ENCODE peak calls at places on chromosomes 4 and X, in six cellular contexts. One of them, this sample, is unnamed.

GRCh38 chr4:130545171-130545570 is 1449.2 kb downstream of the C4orf33 start:
- DNase-seq in A549: no peak
- DNase-seq in IMR-90: no peak
- DNase-seq in GM12878: no peak
- DNase-seq in HepG2: no peak
- DNase-seq in K562: no peak
- DNase-seq in this sample: no peak

GRCh38 chr4:183455431-183456145 is 11.2 kb downstream of the CDKN2AIP start:
- DNase-seq in A549: no peak
- DNase-seq in IMR-90: peak; percentile 30
- DNase-seq in GM12878: no peak
- DNase-seq in HepG2: no peak
- DNase-seq in K562: no peak
- DNase-seq in this sample: no peak

GRCh38 chr4:186451982-186452381 is 103.4 kb downstream of the MTNR1A start:
- DNase-seq in A549: no peak
- DNase-seq in IMR-90: no peak
- DNase-seq in GM12878: no peak
- DNase-seq in HepG2: no peak
- DNase-seq in K562: no peak
- DNase-seq in this sample: no peak

GRCh38 chr4:113292371-113293042 is 243.1 kb downstream of the ANK2 start:
- DNase-seq in A549: no peak
- DNase-seq in IMR-90: peak; percentile 71
- DNase-seq in GM12878: no peak
- DNase-seq in HepG2: no peak
- DNase-seq in K562: no peak
- DNase-seq in this sample: no peak

GRCh38 chrX:102768984-102769761 is 48.6 kb downstream of the GPRASP3 start:
- DNase-seq in A549: peak; percentile 58
- DNase-seq in IMR-90: peak; percentile 88
- DNase-seq in GM12878: peak; percentile 64
- DNase-seq in HepG2: peak; percentile 84
- DNase-seq in K562: peak; percentile 81
- DNase-seq in this sample: peak; percentile 75

GRCh38 chr4:86970447-86971354 is 35.9 kb downstream of the AFF1 start:
- DNase-seq in A549: no peak
- DNase-seq in IMR-90: no peak
- DNase-seq in GM12878: no peak
- DNase-seq in HepG2: no peak
- DNase-seq in K562: no peak
- DNase-seq in this sample: no peak

GRCh38 chr4:186095406-186095805 is 9.1 kb upstream of the FAM149A start:
- DNase-seq in A549: no peak
- DNase-seq in IMR-90: no peak
- DNase-seq in GM12878: no peak
- DNase-seq in HepG2: no peak
- DNase-seq in K562: no peak
- DNase-seq in this sample: no peak

GRCh38 chrX:108070891-108071290 is 20.5 kb downstream of the PSMD10 start:
- DNase-seq in A549: no peak
- DNase-seq in IMR-90: peak; percentile 88
- DNase-seq in GM12878: no peak
- DNase-seq in HepG2: no peak
- DNase-seq in K562: no peak
- DNase-seq in this sample: no peak

GRCh38 chr4:41072021-41072777 is 142.1 kb downstream of the APBB2 start:
- DNase-seq in A549: no peak
- DNase-seq in IMR-90: no peak
- DNase-seq in GM12878: peak; percentile 52
- DNase-seq in HepG2: no peak
- DNase-seq in K562: no peak
- DNase-seq in this sample: no peak

GRCh38 chrX:4825550-4825949 is 1112.1 kb upstream of the PRKX start:
- DNase-seq in A549: no peak
- DNase-seq in IMR-90: no peak
- DNase-seq in GM12878: no peak
- DNase-seq in HepG2: no peak
- DNase-seq in K562: no peak
- DNase-seq in this sample: no peak

GRCh38 chrX:101203782-101204351 is 15.7 kb upstream of the DRP2 start:
- DNase-seq in A549: no peak
- DNase-seq in IMR-90: peak; percentile 32
- DNase-seq in GM12878: no peak
- DNase-seq in HepG2: no peak
- DNase-seq in K562: no peak
- DNase-seq in this sample: no peak

GRCh38 chrX:43643201-43643600 is 12.9 kb upstream of the MAOA start:
- DNase-seq in A549: no peak
- DNase-seq in IMR-90: no peak
- DNase-seq in GM12878: no peak
- DNase-seq in HepG2: no peak
- DNase-seq in K562: no peak
- DNase-seq in this sample: no peak

GRCh38 chr4:148110169-148110568 is 332.0 kb downstream of the NR3C2 start:
- DNase-seq in A549: no peak
- DNase-seq in IMR-90: no peak
- DNase-seq in GM12878: no peak
- DNase-seq in HepG2: no peak
- DNase-seq in K562: no peak
- DNase-seq in this sample: no peak

GRCh38 chr4:88017516-88018302 is 10.3 kb downstream of the PKD2 start:
- DNase-seq in A549: peak; percentile 26
- DNase-seq in IMR-90: peak; percentile 98
- DNase-seq in GM12878: no peak
- DNase-seq in HepG2: no peak
- DNase-seq in K562: no peak
- DNase-seq in this sample: no peak

GRCh38 chrX:100652266-100652665 is 8.3 kb downstream of the SRPX2 start:
- DNase-seq in A549: no peak
- DNase-seq in IMR-90: no peak
- DNase-seq in GM12878: no peak
- DNase-seq in HepG2: no peak
- DNase-seq in K562: no peak
- DNase-seq in this sample: no peak

GRCh38 chrX:119501511-119502148 is 33.4 kb downstream of the SLC25A5 start:
- DNase-seq in A549: no peak
- DNase-seq in IMR-90: no peak
- DNase-seq in GM12878: no peak
- DNase-seq in HepG2: no peak
- DNase-seq in K562: no peak
- DNase-seq in this sample: no peak

GRCh38 chr4:88823058-88823919 is 125.7 kb upstream of the NAP1L5 start:
- DNase-seq in A549: peak; percentile 48
- DNase-seq in IMR-90: peak; percentile 98
- DNase-seq in GM12878: peak; percentile 57
- DNase-seq in HepG2: peak; percentile 61
- DNase-seq in K562: peak; percentile 85
- DNase-seq in this sample: peak; percentile 26

GRCh38 chr4:76246025-76246424 is 5.5 kb upstream of the FAM47E start:
- DNase-seq in A549: no peak
- DNase-seq in IMR-90: no peak
- DNase-seq in GM12878: no peak
- DNase-seq in HepG2: no peak
- DNase-seq in K562: no peak
- DNase-seq in this sample: no peak

GRCh38 chr4:74754218-74754617 is 40.1 kb downstream of the BTC start:
- DNase-seq in A549: no peak
- DNase-seq in IMR-90: no peak
- DNase-seq in GM12878: no peak
- DNase-seq in HepG2: no peak
- DNase-seq in K562: no peak
- DNase-seq in this sample: no peak

GRCh38 chr4:159677521-159677920 is 574.6 kb downstream of the RAPGEF2 start:
- DNase-seq in A549: no peak
- DNase-seq in IMR-90: no peak
- DNase-seq in GM12878: no peak
- DNase-seq in HepG2: no peak
- DNase-seq in K562: no peak
- DNase-seq in this sample: peak; percentile 19

GRCh38 chrX:119755981-119756533 is 2.3 kb upstream of the SOWAHD start:
- DNase-seq in A549: no peak
- DNase-seq in IMR-90: peak; percentile 73
- DNase-seq in GM12878: peak; percentile 85
- DNase-seq in HepG2: peak; percentile 14
- DNase-seq in K562: no peak
- DNase-seq in this sample: no peak

GRCh38 chr4:13544556-13545393 is 467 bp upstream of the NKX3-2 start:
- DNase-seq in A549: peak; percentile 90
- DNase-seq in IMR-90: peak; percentile 64
- DNase-seq in GM12878: no peak
- DNase-seq in HepG2: peak; percentile 66
- DNase-seq in K562: peak; percentile 95
- DNase-seq in this sample: peak; percentile 87

GRCh38 chr4:13542577-13543042 is 1.7 kb downstream of the NKX3-2 start:
- DNase-seq in A549: no peak
- DNase-seq in IMR-90: no peak
- DNase-seq in GM12878: no peak
- DNase-seq in HepG2: no peak
- DNase-seq in K562: no peak
- DNase-seq in this sample: no peak

GRCh38 chr4:13543648-13544555 is at the start of gene NKX3-2:
- DNase-seq in A549: no peak
- DNase-seq in IMR-90: peak; percentile 20
- DNase-seq in GM12878: no peak
- DNase-seq in HepG2: no peak
- DNase-seq in K562: peak; percentile 49
- DNase-seq in this sample: peak; percentile 73

GRCh38 chr4:13541720-13542576 is 2.4 kb downstream of the NKX3-2 start:
- DNase-seq in A549: no peak
- DNase-seq in IMR-90: no peak
- DNase-seq in GM12878: no peak
- DNase-seq in HepG2: no peak
- DNase-seq in K562: no peak
- DNase-seq in this sample: peak; percentile 58

DNA sequence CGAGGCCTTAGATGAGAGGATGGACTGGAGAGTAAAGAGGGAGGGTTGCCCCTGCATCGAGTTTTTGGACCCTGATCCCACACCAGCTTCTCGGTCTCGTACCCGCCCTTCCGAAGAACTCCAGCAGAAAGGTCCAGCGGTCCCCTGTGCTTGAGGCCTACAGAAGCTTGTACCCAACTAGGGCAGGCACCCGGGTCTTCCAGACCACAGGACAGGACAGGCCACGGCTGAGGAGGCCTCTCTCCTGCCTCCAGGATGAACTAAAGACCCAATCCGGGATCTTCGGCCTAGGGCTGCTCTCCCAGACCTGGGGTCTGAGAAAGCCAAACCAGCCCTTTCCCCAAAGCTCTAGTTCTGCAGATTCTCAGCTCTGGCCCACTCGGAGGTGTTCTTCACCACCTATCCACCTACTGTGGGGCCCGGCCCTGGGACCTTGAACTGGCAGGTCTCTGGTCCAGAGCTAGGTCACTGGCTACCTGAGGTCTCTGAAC is 1.2 kb downstream of the NKX3-2 start:
- DNase-seq in A549: no peak
- DNase-seq in IMR-90: no peak
- DNase-seq in GM12878: no peak
- DNase-seq in HepG2: no peak
- DNase-seq in K562: no peak
- DNase-seq in this sample: peak; percentile 31
- TF ChIP-seq SMC3 in A549: no peak
- TF ChIP-seq SMC3 in IMR-90: no peak
- TF ChIP-seq SMC3 in GM12878: no peak
- TF ChIP-seq SMC3 in HepG2: no peak
- TF ChIP-seq SMC3 in K562: no peak
- TF ChIP-seq SMC3 in this sample: no peak

GRCh38 chr4:153649572-153649991 is 34.5 kb upstream of the TLR2 start:
- DNase-seq in A549: no peak
- DNase-seq in IMR-90: peak; percentile 42
- DNase-seq in GM12878: no peak
- DNase-seq in HepG2: peak; percentile 21
- DNase-seq in K562: no peak
- DNase-seq in this sample: no peak

GRCh38 chr4:153655004-153655541 is 29.0 kb upstream of the TLR2 start:
- DNase-seq in A549: no peak
- DNase-seq in IMR-90: no peak
- DNase-seq in GM12878: no peak
- DNase-seq in HepG2: peak; percentile 6
- DNase-seq in K562: no peak
- DNase-seq in this sample: no peak

GRCh38 chr4:153651961-153652784 is 31.9 kb upstream of the TLR2 start:
- DNase-seq in A549: no peak
- DNase-seq in IMR-90: no peak
- DNase-seq in GM12878: no peak
- DNase-seq in HepG2: no peak
- DNase-seq in K562: no peak
- DNase-seq in this sample: no peak

GRCh38 chr4:153647975-153648374 is 36.1 kb upstream of the TLR2 start:
- DNase-seq in A549: no peak
- DNase-seq in IMR-90: no peak
- DNase-seq in GM12878: no peak
- DNase-seq in HepG2: no peak
- DNase-seq in K562: no peak
- DNase-seq in this sample: no peak

GRCh38 chr4:153651041-153651960 is 32.8 kb upstream of the TLR2 start:
- DNase-seq in A549: no peak
- DNase-seq in IMR-90: no peak
- DNase-seq in GM12878: no peak
- DNase-seq in HepG2: no peak
- DNase-seq in K562: no peak
- DNase-seq in this sample: no peak
- TF ChIP-seq SMC3 in A549: no peak
- TF ChIP-seq SMC3 in IMR-90: no peak
- TF ChIP-seq SMC3 in GM12878: no peak
- TF ChIP-seq SMC3 in HepG2: no peak
- TF ChIP-seq SMC3 in K562: no peak
- TF ChIP-seq SMC3 in this sample: no peak

GRCh38 chrX:134423606-134424005 is 36.4 kb upstream of the HPRT1 start:
- DNase-seq in A549: peak; percentile 8
- DNase-seq in IMR-90: peak; percentile 47
- DNase-seq in GM12878: no peak
- DNase-seq in HepG2: peak; percentile 3
- DNase-seq in K562: no peak
- DNase-seq in this sample: peak; percentile 5
- TF ChIP-seq SMC3 in A549: peak; percentile 44
- TF ChIP-seq SMC3 in IMR-90: peak; percentile 41
- TF ChIP-seq SMC3 in GM12878: no peak
- TF ChIP-seq SMC3 in HepG2: no peak
- TF ChIP-seq SMC3 in K562: no peak
- TF ChIP-seq SMC3 in this sample: peak; percentile 27

DNA sequence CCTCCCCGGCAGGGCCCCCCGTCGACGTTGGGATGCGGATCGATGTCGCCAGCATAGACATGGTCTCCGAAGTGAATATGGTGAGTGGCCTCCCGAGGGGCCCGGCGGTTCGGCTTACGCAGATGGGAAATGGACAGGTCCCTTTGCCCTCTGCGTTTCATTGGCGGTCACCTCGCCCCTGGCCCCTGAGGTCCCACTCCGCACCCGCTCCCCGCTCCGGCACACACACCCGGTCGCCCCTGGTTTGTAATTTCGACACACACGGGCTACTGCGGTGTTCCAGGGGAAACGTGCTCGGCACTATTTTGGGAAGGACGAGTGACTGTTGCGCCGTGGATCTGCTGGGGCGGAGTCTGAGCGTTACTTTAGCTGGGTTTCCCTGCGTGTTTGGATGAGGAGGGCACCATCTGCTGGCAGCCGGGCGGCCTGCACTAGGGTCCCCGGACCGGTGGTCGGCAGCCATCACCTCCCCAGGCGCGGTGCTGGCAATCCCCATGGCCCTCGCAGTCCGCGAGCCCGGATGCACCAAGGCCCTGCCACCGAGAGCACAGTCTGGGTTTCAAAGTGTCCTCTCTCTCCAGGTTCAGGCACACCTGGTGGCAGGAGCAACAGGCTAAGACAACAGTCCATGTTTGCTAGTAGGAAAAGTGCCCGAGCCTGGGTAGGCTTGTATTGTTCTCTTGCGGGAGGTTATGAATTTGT is 1.2 kb downstream of the GABRB1 start:
- DNase-seq in A549: peak; percentile 4
- DNase-seq in IMR-90: peak; percentile 65
- DNase-seq in GM12878: no peak
- DNase-seq in HepG2: peak; percentile 37
- DNase-seq in K562: peak; percentile 8
- DNase-seq in this sample: peak; percentile 82
- TF ChIP-seq SMC3 in A549: peak; percentile 29
- TF ChIP-seq SMC3 in IMR-90: peak; percentile 64
- TF ChIP-seq SMC3 in GM12878: peak; percentile 79
- TF ChIP-seq SMC3 in HepG2: peak; percentile 41
- TF ChIP-seq SMC3 in K562: no peak
- TF ChIP-seq SMC3 in this sample: peak; percentile 68